ENCODE peak calls at places on chromosomes 12 and 14, in four cellular contexts. M is brain microvascular endothelial cell, T is T1000, C is ascending aorta. S is an unnamed sample.

GRCh38 chr14:95488376-95489162 is 27.9 kb downstream of the SYNE3 start:
- DNase-seq in C (no peak), T (no peak), M (no peak), S (no peak)

GRCh38 chr12:52634266-52635056 is 16.1 kb upstream of the KRT73 start:
- DNase-seq in T (no peak), M (no peak), C (no peak), S (no peak)

GRCh38 chr14:32430326-32430725 is 101.2 kb downstream of the AKAP6 start:
- DNase-seq in M (peak), C (no peak), T (no peak), S (no peak)

GRCh38 chr14:68460541-68460940 is 332.3 kb downstream of the ZFP36L1 start:
- DNase-seq in M (no peak), C (peak), T (no peak), S (no peak)

GRCh38 chr12:116236148-116236731 is 41.3 kb downstream of the MED13L start:
- DNase-seq in T (peak), M (peak), C (no peak), S (peak)

GRCh38 chr12:3662516-3662915 is 90.4 kb downstream of the CRACR2A start:
- DNase-seq in M (no peak), T (no peak), C (no peak), S (no peak)

GRCh38 chr12:86660488-86661171 is 404.4 kb upstream of the MGAT4C start:
- DNase-seq in C (no peak), M (peak), T (no peak), S (no peak)

GRCh38 chr12:39831587-39832315 is 212.1 kb upstream of the ABCD2 start:
- DNase-seq in T (no peak), M (peak), C (no peak), S (no peak)

GRCh38 chr12:131101006-131101405 is 147.3 kb downstream of the ADGRD1 start:
- DNase-seq in T (no peak), C (no peak), M (no peak), S (no peak)

GRCh38 chr12:45725631-45726593 is 3.6 kb upstream of the ARID2 start:
- DNase-seq in C (no peak), M (peak), T (peak), S (peak)

GRCh38 chr12:39072658-39073057 is 167.3 kb upstream of the CPNE8 start:
- DNase-seq in M (no peak), C (no peak), T (no peak), S (no peak)

GRCh38 chr12:52600071-52600470 is 1.2 kb downstream of the KRT72 start:
- DNase-seq in C (no peak), M (no peak), T (no peak), S (no peak)

S was measured in cerebellar nuclear complex.